ENCODE peak calls at places on chromosomes 2 and 18, in four cellular contexts. One of them, this sample, is unnamed.

GRCh38 chr2:124572953-124573634 is 548.0 kb downstream of the CNTNAP5 start:
- DNase-seq in bronchial epithelial cell: no peak
- DNase-seq in A673: no peak
- DNase-seq in colonic mucosa: peak; percentile 19
- DNase-seq in this sample: no peak

GRCh38 chr18:456361-456821 is 44.1 kb downstream of the COLEC12 start:
- DNase-seq in bronchial epithelial cell: no peak
- DNase-seq in A673: no peak
- DNase-seq in colonic mucosa: no peak
- DNase-seq in this sample: no peak

GRCh38 chr2:38835015-38835601 is 40.6 kb downstream of the DHX57 start:
- DNase-seq in bronchial epithelial cell: peak; percentile 33
- DNase-seq in A673: peak; percentile 70
- DNase-seq in colonic mucosa: no peak
- DNase-seq in this sample: no peak

GRCh38 chr18:22670914-22671313 is 253.2 kb upstream of the CTAGE1 start:
- DNase-seq in bronchial epithelial cell: peak; percentile 14
- DNase-seq in A673: no peak
- DNase-seq in colonic mucosa: no peak
- DNase-seq in this sample: no peak

GRCh38 chr2:47208852-47209606 is 53.9 kb upstream of the STPG4 start:
- DNase-seq in bronchial epithelial cell: peak; percentile 72
- DNase-seq in A673: no peak
- DNase-seq in colonic mucosa: no peak
- DNase-seq in this sample: no peak

GRCh38 chr2:9710311-9710710 is 79.5 kb upstream of the YWHAQ start:
- DNase-seq in bronchial epithelial cell: peak; percentile 87
- DNase-seq in A673: no peak
- DNase-seq in colonic mucosa: no peak
- DNase-seq in this sample: no peak

GRCh38 chr2:189268763-189269162 is 89.2 kb upstream of the COL5A2 start:
- DNase-seq in bronchial epithelial cell: no peak
- DNase-seq in A673: no peak
- DNase-seq in colonic mucosa: no peak
- DNase-seq in this sample: no peak

GRCh38 chr2:237156131-237156856 is 70.6 kb downstream of the COPS8 start:
- DNase-seq in bronchial epithelial cell: no peak
- DNase-seq in A673: no peak
- DNase-seq in colonic mucosa: no peak
- DNase-seq in this sample: no peak

GRCh38 chr2:3326182-3326537 is 51.5 kb downstream of the EIPR1 start:
- DNase-seq in bronchial epithelial cell: no peak
- DNase-seq in A673: no peak
- DNase-seq in colonic mucosa: no peak
- DNase-seq in this sample: no peak

GRCh38 chr2:235644191-235644590 is 150.3 kb downstream of the AGAP1 start:
- DNase-seq in bronchial epithelial cell: no peak
- DNase-seq in A673: no peak
- DNase-seq in colonic mucosa: no peak
- DNase-seq in this sample: no peak

GRCh38 chr18:44876024-44876423 is 195.3 kb downstream of the SETBP1 start:
- DNase-seq in bronchial epithelial cell: no peak
- DNase-seq in A673: no peak
- DNase-seq in colonic mucosa: no peak
- DNase-seq in this sample: no peak

GRCh38 chr2:230974096-230974913 is 21.6 kb upstream of the SPATA3 start:
- DNase-seq in bronchial epithelial cell: peak; percentile 66
- DNase-seq in A673: no peak
- DNase-seq in colonic mucosa: no peak
- DNase-seq in this sample: peak; percentile 90

GRCh38 chr18:374735-375168 is 106.9 kb upstream of the THOC1 start:
- DNase-seq in bronchial epithelial cell: no peak
- DNase-seq in A673: no peak
- DNase-seq in colonic mucosa: no peak
- DNase-seq in this sample: no peak

GRCh38 chr2:102841107-102841840 is 79.4 kb downstream of the TMEM182 start:
- DNase-seq in bronchial epithelial cell: peak; percentile 38
- DNase-seq in A673: peak; percentile 71
- DNase-seq in colonic mucosa: peak; percentile 53
- DNase-seq in this sample: peak; percentile 12
- TF ChIP-seq CTCF in bronchial epithelial cell: peak; percentile 66
- TF ChIP-seq CTCF in A673: peak; percentile 64
- TF ChIP-seq CTCF in colonic mucosa: peak; percentile 31
- TF ChIP-seq CTCF in this sample: peak; percentile 66

DNA sequence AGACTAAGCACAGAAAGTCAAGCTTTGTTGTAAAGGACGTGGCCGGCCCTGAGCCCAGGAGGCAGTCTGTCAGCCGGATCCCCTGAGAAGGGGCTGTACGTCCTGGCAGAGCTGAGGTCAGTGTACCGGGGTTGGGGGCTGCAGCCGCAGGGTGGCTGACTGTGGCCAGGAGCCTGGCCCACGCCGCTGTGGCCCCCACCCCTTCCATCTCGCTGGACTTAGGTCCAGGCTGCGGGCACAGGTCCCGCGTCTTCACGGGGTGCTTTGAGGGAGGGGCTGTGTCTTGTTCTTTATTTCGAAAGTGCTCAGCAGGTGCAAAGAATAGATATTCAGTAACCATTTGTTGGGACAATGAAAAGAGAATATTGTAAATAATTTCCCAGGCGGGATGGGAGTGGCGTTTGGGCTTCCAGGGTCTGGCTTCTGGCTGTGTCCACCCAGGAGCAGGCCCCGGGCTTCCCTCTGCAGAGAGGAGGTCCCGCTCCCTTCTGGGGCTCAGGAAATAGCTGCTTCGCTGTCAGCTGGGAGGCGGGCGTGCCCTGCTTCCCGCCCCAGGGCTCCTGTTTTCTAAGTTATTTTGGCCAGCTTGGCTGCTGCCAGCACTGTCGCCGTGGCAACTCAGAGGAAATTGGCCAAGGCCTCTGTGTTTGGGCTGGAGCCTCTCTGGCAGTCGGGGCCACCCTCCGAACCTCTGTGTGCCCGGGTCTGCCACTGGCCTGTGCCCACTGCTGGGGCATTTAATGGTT is 7.4 kb downstream of the NFATC1 start:
- DNase-seq in bronchial epithelial cell: no peak
- DNase-seq in A673: peak; percentile 34
- DNase-seq in colonic mucosa: peak; percentile 43
- DNase-seq in this sample: no peak
- H3K4me3 ChIP-seq in bronchial epithelial cell: no peak overlapping the region
- H3K4me3 ChIP-seq in A673: no peak overlapping the region
- H3K4me3 ChIP-seq in colonic mucosa: no peak overlapping the region
- H3K4me3 ChIP-seq in this sample: no peak overlapping the region

GRCh38 chr2:27336173-27336572 is 13.3 kb upstream of the MPV17 start:
- DNase-seq in bronchial epithelial cell: no peak
- DNase-seq in A673: no peak
- DNase-seq in colonic mucosa: no peak
- DNase-seq in this sample: no peak
- TF ChIP-seq CTCF in bronchial epithelial cell: no peak
- TF ChIP-seq CTCF in A673: no peak
- TF ChIP-seq CTCF in colonic mucosa: no peak
- TF ChIP-seq CTCF in this sample: no peak

GRCh38 chr18:13447621-13448020 is 229.1 kb downstream of the LDLRAD4 start:
- DNase-seq in bronchial epithelial cell: peak; percentile 20
- DNase-seq in A673: peak; percentile 89
- DNase-seq in colonic mucosa: no peak
- DNase-seq in this sample: no peak

GRCh38 chr18:13446024-13446423 is 227.5 kb downstream of the LDLRAD4 start:
- DNase-seq in bronchial epithelial cell: no peak
- DNase-seq in A673: no peak
- DNase-seq in colonic mucosa: no peak
- DNase-seq in this sample: no peak

GRCh38 chr18:13446581-13447470 is 228.3 kb downstream of the LDLRAD4 start:
- DNase-seq in bronchial epithelial cell: no peak
- DNase-seq in A673: peak; percentile 64
- DNase-seq in colonic mucosa: no peak
- DNase-seq in this sample: no peak

GRCh38 chr18:13449651-13450050 is 231.1 kb downstream of the LDLRAD4 start:
- DNase-seq in bronchial epithelial cell: no peak
- DNase-seq in A673: no peak
- DNase-seq in colonic mucosa: no peak
- DNase-seq in this sample: no peak

GRCh38 chr18:13448028-13448795 is 229.7 kb downstream of the LDLRAD4 start:
- DNase-seq in bronchial epithelial cell: no peak
- DNase-seq in A673: no peak
- DNase-seq in colonic mucosa: no peak
- DNase-seq in this sample: no peak
- H3K4me3 ChIP-seq in bronchial epithelial cell: no peak overlapping the region
- H3K4me3 ChIP-seq in A673: no peak overlapping the region
- H3K4me3 ChIP-seq in colonic mucosa: no peak overlapping the region
- H3K4me3 ChIP-seq in this sample: no peak overlapping the region

GRCh38 chr2:126971162-126971480 is 72.4 kb downstream of the TEX51 start:
- DNase-seq in bronchial epithelial cell: no peak
- DNase-seq in A673: no peak
- DNase-seq in colonic mucosa: no peak
- DNase-seq in this sample: no peak

GRCh38 chr2:126971481-126972271 is 73.0 kb downstream of the TEX51 start:
- DNase-seq in bronchial epithelial cell: peak; percentile 34
- DNase-seq in A673: peak; percentile 75
- DNase-seq in colonic mucosa: peak; percentile 63
- DNase-seq in this sample: no peak

GRCh38 chr2:126970583-126970982 is 71.9 kb downstream of the TEX51 start:
- DNase-seq in bronchial epithelial cell: no peak
- DNase-seq in A673: peak; percentile 44
- DNase-seq in colonic mucosa: no peak
- DNase-seq in this sample: no peak

GRCh38 chr2:126973745-126974144 is 75.1 kb downstream of the TEX51 start:
- DNase-seq in bronchial epithelial cell: no peak
- DNase-seq in A673: no peak
- DNase-seq in colonic mucosa: no peak
- DNase-seq in this sample: no peak

GRCh38 chr2:126972272-126972626 is 73.6 kb downstream of the TEX51 start:
- DNase-seq in bronchial epithelial cell: no peak
- DNase-seq in A673: no peak
- DNase-seq in colonic mucosa: no peak
- DNase-seq in this sample: no peak
- TF ChIP-seq CTCF in bronchial epithelial cell: no peak
- TF ChIP-seq CTCF in A673: no peak
- TF ChIP-seq CTCF in colonic mucosa: peak; percentile 40
- TF ChIP-seq CTCF in this sample: no peak

DNA sequence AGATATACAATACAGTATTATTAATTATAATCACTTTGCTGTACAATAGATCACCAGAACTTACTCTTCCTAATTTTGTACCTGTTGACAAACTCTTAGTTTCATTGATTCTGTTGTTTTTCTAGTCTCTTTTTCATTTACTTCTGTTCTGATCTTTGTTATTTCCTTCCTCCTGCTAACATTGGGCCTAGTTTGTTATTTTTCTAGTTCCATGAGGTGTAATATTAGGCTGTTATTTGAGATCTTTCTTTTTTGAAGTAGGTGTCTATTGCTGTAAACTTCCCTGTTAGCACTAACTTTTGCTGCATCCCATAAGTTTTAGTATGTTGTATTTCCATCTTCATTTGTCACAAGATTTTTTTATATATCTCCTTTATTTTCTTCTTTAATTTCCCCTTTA is 55.1 kb downstream of the LIMS1 start:
- DNase-seq in bronchial epithelial cell: no peak
- DNase-seq in A673: no peak
- DNase-seq in colonic mucosa: no peak
- DNase-seq in this sample: no peak
- H3K4me3 ChIP-seq in bronchial epithelial cell: no peak overlapping the region
- H3K4me3 ChIP-seq in A673: no peak overlapping the region
- H3K4me3 ChIP-seq in colonic mucosa: no peak overlapping the region
- H3K4me3 ChIP-seq in this sample: no peak overlapping the region

GRCh38 chr2:105125920-105126319 is 88.1 kb downstream of the MRPS9 start:
- DNase-seq in bronchial epithelial cell: no peak
- DNase-seq in A673: no peak
- DNase-seq in colonic mucosa: no peak
- DNase-seq in this sample: no peak

GRCh38 chr2:105121417-105121816 is 83.5 kb downstream of the MRPS9 start:
- DNase-seq in bronchial epithelial cell: no peak
- DNase-seq in A673: no peak
- DNase-seq in colonic mucosa: no peak
- DNase-seq in this sample: no peak

GRCh38 chr2:105126353-105126752 is 88.5 kb downstream of the MRPS9 start:
- DNase-seq in bronchial epithelial cell: no peak
- DNase-seq in A673: no peak
- DNase-seq in colonic mucosa: no peak
- DNase-seq in this sample: no peak

GRCh38 chr2:105127288-105127915 is 89.5 kb downstream of the MRPS9 start:
- DNase-seq in bronchial epithelial cell: no peak
- DNase-seq in A673: no peak
- DNase-seq in colonic mucosa: no peak
- DNase-seq in this sample: no peak

DNA sequence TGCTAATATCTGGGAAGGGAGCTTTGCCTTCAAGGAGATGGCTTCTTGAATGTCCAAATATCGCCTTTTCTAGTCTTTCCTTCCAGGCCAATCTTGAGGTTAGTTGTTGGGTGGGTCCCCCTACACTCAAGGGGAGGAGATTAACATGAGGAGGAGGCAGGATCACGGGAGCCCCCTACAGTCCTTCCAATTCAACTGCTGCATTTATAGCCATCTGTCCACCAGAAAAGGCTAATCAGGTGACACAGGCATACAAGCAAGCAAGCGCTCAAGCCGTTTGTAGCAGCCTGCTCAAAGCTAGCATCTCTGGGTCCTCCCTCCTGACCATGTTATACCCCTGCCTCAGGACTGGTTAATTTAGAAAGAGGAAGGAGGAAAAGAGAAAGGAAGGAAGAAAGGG is 87.6 kb downstream of the MRPS9 start:
- DNase-seq in bronchial epithelial cell: no peak
- DNase-seq in A673: peak; percentile 40
- DNase-seq in colonic mucosa: no peak
- DNase-seq in this sample: no peak
- TF ChIP-seq CTCF in bronchial epithelial cell: no peak
- TF ChIP-seq CTCF in A673: peak; percentile 48
- TF ChIP-seq CTCF in colonic mucosa: no peak
- TF ChIP-seq CTCF in this sample: peak; percentile 16

This sample was measured in GM12864.